ENCODE peak calls at places on chromosomes 16 and 17, in ten cellular contexts. N is cardiac fibroblast; I is thoracic aorta; C is stimulated activated naive B cell treated with anti-CD40 and anti-IgM and Interleukin-4, amounts not matched to agents 10 μg/mL and 1 μg/mL and 100 μg/mL, for 72 hours; K is NCI-H510A; M is upper lobe of right lung; E is amygdala; Q is A172; J is HT-29; Z is dermis microvascular lymphatic vessel endothelial cell. Y is an unnamed sample.

GRCh38 chr17:348012-348411 is 4.6 kb downstream of the RPH3AL start:
- DNase-seq in N (no peak), I (no peak), C (no peak), K (no peak), M (no peak), E (no peak), Q (no peak), J (no peak), Z (no peak), Y (no peak)

GRCh38 chr16:48812856-48813255 is 202.9 kb upstream of the N4BP1 start:
- DNase-seq in N (no peak), I (no peak), C (no peak), K (no peak), M (no peak), E (no peak), Q (no peak), J (no peak), Z (no peak), Y (no peak)

GRCh38 chr17:58215685-58216084 is 3.4 kb downstream of the MKS1 start:
- DNase-seq in N (no peak), I (no peak), C (no peak), K (no peak), M (no peak), E (no peak), Q (peak; percentile 16), J (peak; percentile 34), Z (no peak), Y (no peak)

GRCh38 chr17:50279639-50280038 is 5.4 kb downstream of the TMEM92 start:
- DNase-seq in N (no peak), I (no peak), C (no peak), K (no peak), M (no peak), E (no peak), Q (no peak), J (no peak), Z (no peak), Y (no peak)

GRCh38 chr17:39979021-39979660 is 1.5 kb upstream of the PSMD3 start:
- DNase-seq in N (peak; percentile 56), I (no peak), C (no peak), K (no peak), M (no peak), E (no peak), Q (peak; percentile 80), J (no peak), Z (no peak), Y (no peak)

GRCh38 chr17:66542967-66543525 is 240.6 kb downstream of the PRKCA start:
- DNase-seq in N (peak; percentile 63), I (no peak), C (no peak), K (no peak), M (no peak), E (no peak), Q (peak; percentile 86), J (no peak), Z (peak; percentile 45), Y (no peak)

GRCh38 chr16:7013990-7014389 is 318.7 kb upstream of the RBFOX1 start:
- DNase-seq in N (no peak), I (no peak), C (no peak), K (no peak), M (no peak), E (no peak), Q (no peak), J (no peak), Z (peak; percentile 19), Y (no peak)

GRCh38 chr17:37176683-37177082 is 199.1 kb upstream of the C17orf78 start:
- DNase-seq in N (peak; percentile 10), I (no peak), C (no peak), K (no peak), M (no peak), E (no peak), Q (no peak), J (no peak), Z (peak; percentile 6), Y (no peak)

GRCh38 chr17:63774141-63774981 is at the start of gene DDX42:
- DNase-seq in N (peak; percentile 69), I (peak; percentile 53), C (no peak), K (peak; percentile 29), M (peak; percentile 94), E (peak; percentile 38), Q (peak; percentile 25), J (peak; percentile 70), Z (peak; percentile 71), Y (peak; percentile 94)

GRCh38 chr16:61993076-61993475 is 43.2 kb downstream of the CDH8 start:
- DNase-seq in N (no peak), I (no peak), C (no peak), K (no peak), M (no peak), E (no peak), Q (no peak), J (no peak), Z (no peak), Y (no peak)

GRCh38 chr17:44345497-44346026 is 460 bp downstream of the GRN start:
- DNase-seq in N (peak; percentile 66), I (no peak), C (peak; percentile 61), K (peak; percentile 33), M (no peak), E (peak; percentile 54), Q (peak; percentile 74), J (peak; percentile 67), Z (peak; percentile 78), Y (peak; percentile 66)

GRCh38 chr16:35744716-35745115 is 2285.3 kb downstream of the TP53TG3F start:
- DNase-seq in N (no peak), I (no peak), C (no peak), K (no peak), M (no peak), E (no peak), Q (no peak), J (no peak), Z (no peak), Y (no peak)

GRCh38 chr17:75146597-75146996 is 7.7 kb downstream of the JPT1 start:
- DNase-seq in N (peak; percentile 31), I (no peak), C (no peak), K (no peak), M (no peak), E (no peak), Q (no peak), J (no peak), Z (no peak), Y (no peak)

GRCh38 chr17:1294157-1294717 is 14.8 kb downstream of the TRARG1 start:
- DNase-seq in N (no peak), I (no peak), C (no peak), K (no peak), M (no peak), E (no peak), Q (no peak), J (no peak), Z (no peak), Y (peak; percentile 52)

GRCh38 chr17:47806913-47807255 is 14.7 kb downstream of the OSBPL7 start:
- DNase-seq in N (no peak), I (no peak), C (no peak), K (no peak), M (no peak), E (no peak), Q (no peak), J (no peak), Z (no peak), Y (no peak)

GRCh38 chr17:46870116-46870803 is 18.9 kb downstream of the WNT9B start:
- DNase-seq in N (no peak), I (no peak), C (no peak), K (no peak), M (no peak), E (no peak), Q (no peak), J (no peak), Z (no peak), Y (peak; percentile 55)

GRCh38 chr16:81638286-81638945 is 140.7 kb upstream of the PLCG2 start:
- DNase-seq in N (no peak), I (no peak), C (no peak), K (no peak), M (no peak), E (no peak), Q (no peak), J (no peak), Z (no peak), Y (no peak)

GRCh38 chr17:15341966-15342365 is 569 bp upstream of the TEKT3 start:
- DNase-seq in N (no peak), I (no peak), C (no peak), K (no peak), M (no peak), E (no peak), Q (no peak), J (no peak), Z (no peak), Y (no peak)

GRCh38 chr16:57477531-57478202 is 8.6 kb downstream of the DOK4 start:
- DNase-seq in N (no peak), I (no peak), C (no peak), K (no peak), M (peak; percentile 66), E (no peak), Q (no peak), J (no peak), Z (no peak), Y (no peak)